ENCODE peak calls at places on chromosome 20, in eight cellular contexts. One of them, this sample, is unnamed.

GRCh38 chr20:9092101-9092500 is 23.2 kb downstream of the PLCB4 start:
- DNase-seq in left ventricle myocardium inferior: no peak
- DNase-seq in HFFc6: no peak
- DNase-seq in progenitor cell of endocrine pancreas: no peak
- DNase-seq in fibroblast of lung: no peak
- DNase-seq in adrenal gland: no peak
- DNase-seq in NCI-H2171 treated with DMSO at 0.1 percent for 48 hours: no peak
- DNase-seq in activated gamma-delta T cell treated with Interleukin-2 at 50 U/mL for 16 hours: no peak
- DNase-seq in this sample: no peak

GRCh38 chr20:37651932-37652331 is 41.9 kb upstream of the CTNNBL1 start:
- DNase-seq in left ventricle myocardium inferior: peak
- DNase-seq in HFFc6: peak
- DNase-seq in progenitor cell of endocrine pancreas: no peak
- DNase-seq in fibroblast of lung: peak
- DNase-seq in adrenal gland: peak
- DNase-seq in NCI-H2171 treated with DMSO at 0.1 percent for 48 hours: no peak
- DNase-seq in activated gamma-delta T cell treated with Interleukin-2 at 50 U/mL for 16 hours: no peak
- DNase-seq in this sample: peak

GRCh38 chr20:3543901-3544507 is 73.2 kb downstream of the ATRN start:
- DNase-seq in left ventricle myocardium inferior: no peak
- DNase-seq in HFFc6: no peak
- DNase-seq in progenitor cell of endocrine pancreas: no peak
- DNase-seq in fibroblast of lung: no peak
- DNase-seq in adrenal gland: peak
- DNase-seq in NCI-H2171 treated with DMSO at 0.1 percent for 48 hours: no peak
- DNase-seq in activated gamma-delta T cell treated with Interleukin-2 at 50 U/mL for 16 hours: no peak
- DNase-seq in this sample: no peak

GRCh38 chr20:64109831-64110391 is 2.5 kb upstream of the NPBWR2 start:
- DNase-seq in left ventricle myocardium inferior: no peak
- DNase-seq in HFFc6: no peak
- DNase-seq in progenitor cell of endocrine pancreas: no peak
- DNase-seq in fibroblast of lung: no peak
- DNase-seq in adrenal gland: no peak
- DNase-seq in NCI-H2171 treated with DMSO at 0.1 percent for 48 hours: no peak
- DNase-seq in activated gamma-delta T cell treated with Interleukin-2 at 50 U/mL for 16 hours: no peak
- DNase-seq in this sample: no peak

GRCh38 chr20:14712302-14712739 is 374.9 kb upstream of the FLRT3 start:
- DNase-seq in left ventricle myocardium inferior: no peak
- DNase-seq in HFFc6: no peak
- DNase-seq in progenitor cell of endocrine pancreas: no peak
- DNase-seq in fibroblast of lung: peak
- DNase-seq in adrenal gland: no peak
- DNase-seq in NCI-H2171 treated with DMSO at 0.1 percent for 48 hours: no peak
- DNase-seq in activated gamma-delta T cell treated with Interleukin-2 at 50 U/mL for 16 hours: no peak
- DNase-seq in this sample: no peak

GRCh38 chr20:52361650-52362049 is 170.1 kb upstream of the ZFP64 start:
- DNase-seq in left ventricle myocardium inferior: no peak
- DNase-seq in HFFc6: no peak
- DNase-seq in progenitor cell of endocrine pancreas: no peak
- DNase-seq in fibroblast of lung: no peak
- DNase-seq in adrenal gland: no peak
- DNase-seq in NCI-H2171 treated with DMSO at 0.1 percent for 48 hours: no peak
- DNase-seq in activated gamma-delta T cell treated with Interleukin-2 at 50 U/mL for 16 hours: no peak
- DNase-seq in this sample: no peak

GRCh38 chr20:57189713-57190112 is 76.7 kb downstream of the BMP7 start:
- DNase-seq in left ventricle myocardium inferior: no peak
- DNase-seq in HFFc6: no peak
- DNase-seq in progenitor cell of endocrine pancreas: no peak
- DNase-seq in fibroblast of lung: no peak
- DNase-seq in adrenal gland: no peak
- DNase-seq in NCI-H2171 treated with DMSO at 0.1 percent for 48 hours: no peak
- DNase-seq in activated gamma-delta T cell treated with Interleukin-2 at 50 U/mL for 16 hours: no peak
- DNase-seq in this sample: no peak

GRCh38 chr20:41467690-41468089 is 101.1 kb upstream of the EMILIN3 start:
- DNase-seq in left ventricle myocardium inferior: no peak
- DNase-seq in HFFc6: no peak
- DNase-seq in progenitor cell of endocrine pancreas: no peak
- DNase-seq in fibroblast of lung: no peak
- DNase-seq in adrenal gland: no peak
- DNase-seq in NCI-H2171 treated with DMSO at 0.1 percent for 48 hours: no peak
- DNase-seq in activated gamma-delta T cell treated with Interleukin-2 at 50 U/mL for 16 hours: no peak
- DNase-seq in this sample: no peak

GRCh38 chr20:32497589-32498224 is 87.4 kb downstream of the NOL4L start:
- DNase-seq in left ventricle myocardium inferior: no peak
- DNase-seq in HFFc6: no peak
- DNase-seq in progenitor cell of endocrine pancreas: no peak
- DNase-seq in fibroblast of lung: no peak
- DNase-seq in adrenal gland: peak
- DNase-seq in NCI-H2171 treated with DMSO at 0.1 percent for 48 hours: no peak
- DNase-seq in activated gamma-delta T cell treated with Interleukin-2 at 50 U/mL for 16 hours: no peak
- DNase-seq in this sample: no peak